ENCODE peak calls at places on chromosome 20, in seven cellular contexts. F, B, A, E, J, W and I are unnamed samples.

GRCh38 chr20:17525650-17526049 is 5.5 kb downstream of the BFSP1 start:
- DNase-seq in F (peak), B (no peak), A (peak), E (peak), J (no peak), W (peak), I (no peak)

GRCh38 chr20:48478370-48478769 is 349.4 kb downstream of the PREX1 start:
- DNase-seq in F (no peak), B (no peak), A (no peak), E (no peak), J (no peak), W (no peak), I (no peak)

GRCh38 chr20:50037123-50037522 is 54.3 kb downstream of the SNAI1 start:
- DNase-seq in F (no peak), B (no peak), A (peak), E (no peak), J (no peak), W (peak), I (no peak)

GRCh38 chr20:4880051-4880450 is 121.3 kb downstream of the SLC23A2 start:
- DNase-seq in F (no peak), B (no peak), A (no peak), E (no peak), J (no peak), W (no peak), I (no peak)

GRCh38 chr20:35616465-35617396 is 1.1 kb downstream of the SPAG4 start:
- DNase-seq in F (peak), B (no peak), A (peak), E (peak), J (no peak), W (peak), I (no peak)

GRCh38 chr20:51333971-51334370 is 208.5 kb downstream of the NFATC2 start:
- DNase-seq in F (no peak), B (no peak), A (no peak), E (no peak), J (no peak), W (no peak), I (no peak)

GRCh38 chr20:53940883-53941546 is 129.4 kb downstream of the BCAS1 start:
- DNase-seq in F (no peak), B (no peak), A (no peak), E (peak), J (no peak), W (peak), I (no peak)

GRCh38 chr20:24164360-24164759 is 175.8 kb upstream of the GGTLC1 start:
- DNase-seq in F (no peak), B (no peak), A (no peak), E (peak), J (no peak), W (peak), I (no peak)

GRCh38 chr20:10350188-10350842 is 83.7 kb downstream of the MKKS start:
- DNase-seq in F (no peak), B (no peak), A (no peak), E (no peak), J (no peak), W (no peak), I (no peak)

GRCh38 chr20:38321959-38322598 is 18.1 kb downstream of the BPI start:
- DNase-seq in F (peak), B (no peak), A (peak), E (no peak), J (no peak), W (no peak), I (no peak)

GRCh38 chr20:49747707-49748524 is 34.2 kb upstream of the B4GALT5 start:
- DNase-seq in F (no peak), B (no peak), A (no peak), E (no peak), J (no peak), W (no peak), I (no peak)

GRCh38 chr20:35791823-35792222 is 20.0 kb downstream of the PHF20 start:
- DNase-seq in F (no peak), B (no peak), A (no peak), E (peak), J (no peak), W (no peak), I (no peak)